ENCODE peak calls at places on chromosomes 6 and 20, in eight cellular contexts. E is SK-N-SH; H is CD8-positive, alpha-beta T cell; K is foreskin keratinocyte; B is HFFc6; I is GM12865; P is coronary artery; L is fibroblast of mammary gland. M is an unnamed sample.

GRCh38 chr6:25138024-25138696 is 141.0 kb upstream of the CARMIL1 start:
- DNase-seq in E (peak), H (peak), K (peak), B (peak), I (peak), P (peak), L (peak), M (peak)

GRCh38 chr6:107400748-107401147 is 58.6 kb downstream of the PDSS2 start:
- DNase-seq in E (no peak), H (no peak), K (no peak), B (no peak), I (no peak), P (no peak), L (no peak), M (no peak)

GRCh38 chr6:105120570-105120969 is 59.2 kb downstream of the POPDC3 start:
- DNase-seq in E (no peak), H (no peak), K (no peak), B (peak), I (no peak), P (no peak), L (peak), M (no peak)

GRCh38 chr6:157514659-157515496 is 133.9 kb downstream of the ZDHHC14 start:
- DNase-seq in E (no peak), H (no peak), K (no peak), B (peak), I (peak), P (no peak), L (peak), M (no peak)

GRCh38 chr6:151765444-151765886 is 42.0 kb upstream of the ESR1 start:
- DNase-seq in E (peak), H (no peak), K (peak), B (peak), I (peak), P (no peak), L (peak), M (no peak)

GRCh38 chr6:130167655-130168054 is 55.1 kb downstream of the SAMD3 start:
- DNase-seq in E (no peak), H (no peak), K (peak), B (no peak), I (no peak), P (no peak), L (peak), M (no peak)

GRCh38 chr6:157194643-157195042 is 128.7 kb downstream of the TMEM242 start:
- DNase-seq in E (no peak), H (no peak), K (no peak), B (peak), I (no peak), P (no peak), L (peak), M (no peak)

GRCh38 chr6:92779758-92780157 is 639.6 kb downstream of the EPHA7 start:
- DNase-seq in E (no peak), H (no peak), K (peak), B (no peak), I (no peak), P (no peak), L (peak), M (no peak)

GRCh38 chr6:126657556-126658129 is 317.7 kb downstream of the CENPW start:
- DNase-seq in E (peak), H (no peak), K (no peak), B (peak), I (peak), P (no peak), L (peak), M (no peak)

GRCh38 chr6:159094444-159095252 is 49.9 kb upstream of the TAGAP start:
- DNase-seq in E (no peak), H (peak), K (no peak), B (no peak), I (peak), P (no peak), L (no peak), M (no peak)

GRCh38 chr6:15423286-15423957 is 177.6 kb downstream of the JARID2 start:
- DNase-seq in E (no peak), H (no peak), K (no peak), B (no peak), I (no peak), P (no peak), L (peak), M (no peak)

GRCh38 chr20:61937146-61937962 is 128.3 kb downstream of the TAF4 start:
- DNase-seq in E (no peak), H (no peak), K (no peak), B (no peak), I (no peak), P (no peak), L (no peak), M (no peak)

GRCh38 chr20:50267041-50267865 is 76.6 kb downstream of the CEBPB start:
- DNase-seq in E (no peak), H (no peak), K (no peak), B (no peak), I (no peak), P (no peak), L (peak), M (no peak)

GRCh38 chr6:138592698-138593097 is 93.4 kb upstream of the NHSL1 start:
- DNase-seq in E (no peak), H (no peak), K (no peak), B (no peak), I (peak), P (no peak), L (no peak), M (no peak)

GRCh38 chr6:138593100-138593877 is 94.0 kb upstream of the NHSL1 start:
- DNase-seq in E (no peak), H (peak), K (peak), B (peak), I (peak), P (no peak), L (peak), M (no peak)

GRCh38 chr6:138588805-138589434 is 89.6 kb upstream of the NHSL1 start:
- DNase-seq in E (peak), H (peak), K (no peak), B (peak), I (peak), P (no peak), L (peak), M (peak)

GRCh38 chr6:138594042-138594636 is 94.8 kb upstream of the NHSL1 start:
- DNase-seq in E (no peak), H (no peak), K (no peak), B (no peak), I (no peak), P (no peak), L (no peak), M (no peak)

DNA sequence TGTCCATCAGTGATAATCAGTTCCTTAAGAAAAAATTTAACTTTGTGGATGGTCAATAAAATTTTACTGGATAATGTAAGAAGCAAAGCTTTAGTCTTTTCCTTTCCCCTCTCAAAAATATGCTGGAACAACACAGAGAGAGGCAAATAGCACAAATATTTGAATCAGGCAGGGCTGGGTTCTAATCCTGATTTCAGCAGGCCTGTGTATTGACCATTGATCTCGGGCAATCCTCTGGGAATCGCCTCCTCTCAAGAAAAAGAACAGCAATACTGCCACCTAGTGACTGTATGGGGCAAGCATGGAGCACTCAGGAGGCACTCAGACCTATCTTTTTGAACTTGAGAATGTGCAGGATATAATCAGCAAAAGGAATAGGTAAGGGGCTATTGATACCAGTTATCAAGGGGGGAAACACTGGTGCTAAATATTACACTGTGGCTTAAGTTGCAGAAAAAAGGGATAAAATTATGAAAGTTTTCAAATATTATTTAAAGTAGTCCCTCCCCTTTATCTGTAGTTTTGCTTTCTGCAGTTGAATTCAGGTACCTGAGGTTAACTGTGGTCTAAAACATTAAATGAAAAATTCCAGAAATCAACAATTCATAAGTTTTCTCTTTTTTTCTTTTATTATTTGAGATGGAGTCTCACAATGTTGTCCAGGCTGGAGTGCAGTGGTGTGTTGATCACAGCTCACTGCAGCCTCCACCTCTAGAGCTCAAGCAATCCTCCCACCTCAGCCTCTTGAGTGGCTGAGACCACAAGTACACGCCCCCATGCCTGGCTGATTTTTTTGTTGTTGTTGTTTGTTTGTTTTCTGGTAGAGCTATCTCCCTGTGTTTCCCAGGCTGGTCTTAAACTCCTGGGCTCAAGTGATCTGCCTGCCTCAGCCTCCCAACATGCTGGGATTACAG is 91.8 kb upstream of the NHSL1 start:
- DNase-seq in E (peak), H (no peak), K (no peak), B (peak), I (peak), P (no peak), L (peak), M (no peak)
- TF ChIP-seq CTCF in E (peak), H (peak), K (peak), B (peak), I (peak), P (peak), L (peak), M (peak)

DNA sequence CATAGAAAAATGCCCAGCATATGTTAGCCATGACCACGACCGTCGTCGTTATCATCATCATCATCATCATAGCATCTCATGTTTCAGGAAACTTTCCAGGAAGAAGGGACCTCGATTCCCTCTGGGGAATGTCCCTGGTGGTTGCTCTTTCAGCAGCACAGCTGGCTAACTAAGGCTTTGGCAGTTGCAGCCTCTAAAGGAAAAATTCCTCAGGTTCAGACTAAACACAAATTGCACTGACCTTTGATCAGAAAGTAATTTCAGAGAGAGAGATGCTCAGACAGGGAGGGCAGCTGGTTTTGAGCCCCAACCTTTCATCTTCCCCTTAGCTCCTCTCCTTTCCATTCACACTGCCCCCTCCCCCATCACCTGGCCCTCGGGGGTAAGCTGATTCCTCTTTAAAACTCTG is 5.6 kb upstream of the CFB start:
- DNase-seq in E (no peak), H (no peak), K (no peak), B (peak), I (no peak), P (no peak), L (peak), M (no peak)
- TF ChIP-seq CTCF in E (no peak), H (no peak), K (no peak), B (no peak), I (no peak), P (no peak), L (no peak), M (no peak)

GRCh38 chr6:108543165-108543940 is 17.4 kb upstream of the FOXO3 start:
- DNase-seq in E (no peak), H (no peak), K (no peak), B (no peak), I (no peak), P (no peak), L (no peak), M (no peak)
- TF ChIP-seq CTCF in E (no peak), H (no peak), K (no peak), B (no peak), I (no peak), P (no peak), L (no peak), M (no peak)

GRCh38 chr20:25254986-25255680 is 7.2 kb downstream of the PYGB start:
- DNase-seq in E (peak), H (no peak), K (no peak), B (no peak), I (no peak), P (peak), L (no peak), M (no peak)
- TF ChIP-seq CTCF in E (no peak), H (no peak), K (no peak), B (no peak), I (no peak), P (no peak), L (no peak), M (no peak)

GRCh38 chr6:153832543-153832942 is 206.5 kb upstream of the OPRM1 start:
- DNase-seq in E (no peak), H (no peak), K (no peak), B (no peak), I (no peak), P (no peak), L (no peak), M (no peak)

DNA sequence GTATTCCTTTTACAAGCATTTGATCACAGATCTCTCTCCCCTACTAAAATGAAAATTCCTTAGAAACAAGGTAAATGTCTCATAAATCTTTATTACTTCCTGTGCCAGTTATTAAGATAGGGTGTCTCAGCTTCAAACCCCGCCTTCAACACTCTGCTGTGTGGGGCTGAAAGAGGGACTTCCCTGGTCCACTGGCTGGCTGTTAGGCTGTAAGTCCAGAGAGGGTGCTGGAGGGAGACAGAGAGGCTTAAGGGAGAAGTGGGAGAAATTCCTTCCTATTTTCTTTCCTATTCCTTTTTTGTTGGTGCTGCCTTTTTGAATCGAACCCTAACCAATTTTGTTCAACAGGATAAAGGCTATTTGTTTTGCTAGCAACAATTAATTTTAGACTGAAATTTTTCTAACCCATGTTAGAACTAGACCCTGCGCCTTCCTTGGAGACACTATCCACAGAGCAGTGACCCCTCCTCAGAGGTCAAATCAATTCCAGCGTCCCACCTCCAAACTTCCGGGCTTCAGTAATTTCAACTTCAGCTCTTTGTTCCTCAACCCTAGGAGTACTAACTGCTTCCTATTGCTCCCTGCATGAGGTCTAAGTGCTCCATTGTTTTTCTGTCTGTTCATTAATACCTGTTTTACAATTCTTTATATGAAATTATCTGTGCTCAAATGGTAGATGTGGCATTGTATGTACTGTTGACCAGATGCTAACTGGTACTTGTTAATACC is 207.5 kb upstream of the OPRM1 start:
- DNase-seq in E (no peak), H (no peak), K (no peak), B (no peak), I (no peak), P (no peak), L (no peak), M (no peak)
- TF ChIP-seq CTCF in E (no peak), H (no peak), K (no peak), B (no peak), I (no peak), P (no peak), L (no peak), M (no peak)